ENCODE peak calls at places on chromosomes 2 and 18, in six cellular contexts. O is keratinocyte, P is AG09309, Z is cardiac fibroblast, G is A549, K is BJ. M is an unnamed sample.

GRCh38 chr2:238129166-238130010 is 9.1 kb upstream of the KLHL30 start:
- DNase-seq in O (no peak), P (no peak), Z (no peak), G (no peak), K (no peak), M (peak)

GRCh38 chr2:20543579-20543887 is 96.7 kb downstream of the RHOB start:
- DNase-seq in O (no peak), P (no peak), Z (no peak), G (no peak), K (no peak), M (no peak)

GRCh38 chr2:97546711-97547110 is 43.0 kb downstream of the ANKRD36B start:
- DNase-seq in O (no peak), P (no peak), Z (peak), G (no peak), K (no peak), M (no peak)

GRCh38 chr2:196966078-196966477 is 39.6 kb upstream of the PGAP1 start:
- DNase-seq in O (no peak), P (no peak), Z (no peak), G (no peak), K (no peak), M (no peak)

GRCh38 chr2:66578067-66578852 is 143.3 kb downstream of the MEIS1 start:
- DNase-seq in O (no peak), P (no peak), Z (no peak), G (no peak), K (no peak), M (no peak)

GRCh38 chr2:211103989-211104388 is 547.6 kb downstream of the CPS1 start:
- DNase-seq in O (no peak), P (no peak), Z (no peak), G (no peak), K (no peak), M (no peak)

GRCh38 chr2:21372654-21373053 is 248.9 kb downstream of the TDRD15 start:
- DNase-seq in O (no peak), P (no peak), Z (peak), G (peak), K (no peak), M (peak)

GRCh38 chr2:15260196-15260595 is 300.9 kb downstream of the NBAS start:
- DNase-seq in O (no peak), P (no peak), Z (no peak), G (no peak), K (no peak), M (no peak)

GRCh38 chr2:238979636-238980035 is 131.8 kb downstream of the TWIST2 start:
- DNase-seq in O (no peak), P (no peak), Z (no peak), G (no peak), K (no peak), M (no peak)

GRCh38 chr2:235026137-235026536 is 74.3 kb downstream of the SH3BP4 start:
- DNase-seq in O (peak), P (peak), Z (peak), G (peak), K (peak), M (no peak)

GRCh38 chr2:43344911-43345373 is 118.5 kb upstream of the ZFP36L2 start:
- DNase-seq in O (no peak), P (no peak), Z (no peak), G (no peak), K (no peak), M (no peak)

GRCh38 chr2:166179201-166179600 is 51.4 kb upstream of the SCN1A start:
- DNase-seq in O (no peak), P (no peak), Z (peak), G (no peak), K (no peak), M (no peak)

GRCh38 chr2:202376460-202377307 is 557 bp downstream of the BMPR2 start:
- DNase-seq in O (no peak), P (no peak), Z (peak), G (peak), K (no peak), M (peak)

GRCh38 chr18:199214-199613 is 40.9 kb downstream of the USP14 start:
- DNase-seq in O (no peak), P (no peak), Z (no peak), G (no peak), K (no peak), M (no peak)

GRCh38 chr2:237558918-237559645 is 7.3 kb upstream of the PRLH start:
- DNase-seq in O (no peak), P (peak), Z (peak), G (peak), K (peak), M (peak)

GRCh38 chr2:20171445-20171977 is 53.4 kb downstream of the SDC1 start:
- DNase-seq in O (no peak), P (no peak), Z (no peak), G (no peak), K (no peak), M (no peak)

GRCh38 chr2:169225233-169225750 is 137.0 kb downstream of the LRP2 start:
- DNase-seq in O (no peak), P (no peak), Z (no peak), G (no peak), K (no peak), M (no peak)

GRCh38 chr2:207930747-207931146 is 94.6 kb downstream of the PLEKHM3 start:
- DNase-seq in O (no peak), P (no peak), Z (no peak), G (no peak), K (no peak), M (no peak)

GRCh38 chr2:74548919-74549684 is 4.6 kb downstream of the LOXL3 start:
- DNase-seq in O (no peak), P (no peak), Z (peak), G (peak), K (no peak), M (peak)

GRCh38 chr2:165647409-165647808 is 146.6 kb downstream of the GALNT3 start:
- DNase-seq in O (no peak), P (no peak), Z (no peak), G (no peak), K (no peak), M (no peak)

GRCh38 chr18:13680612-13681011 is 45.7 kb downstream of the FAM210A start:
- DNase-seq in O (no peak), P (no peak), Z (no peak), G (peak), K (no peak), M (peak)

GRCh38 chr18:36075862-36076587 is 8.7 kb upstream of the RPRD1A start:
- DNase-seq in O (no peak), P (peak), Z (peak), G (peak), K (peak), M (no peak)

GRCh38 chr18:24463233-24463775 is 2.9 kb downstream of the HRH4 start:
- DNase-seq in O (no peak), P (no peak), Z (no peak), G (no peak), K (no peak), M (no peak)

GRCh38 chr2:16192416-16193216 is 252.3 kb downstream of the MYCN start:
- DNase-seq in O (no peak), P (no peak), Z (no peak), G (no peak), K (no peak), M (no peak)

GRCh38 chr18:48278081-48278480 is 131.1 kb downstream of the ZBTB7C start:
- DNase-seq in O (no peak), P (no peak), Z (no peak), G (no peak), K (no peak), M (no peak)

GRCh38 chr18:50320719-50321118 is 33.2 kb upstream of the CXXC1 start:
- DNase-seq in O (no peak), P (no peak), Z (no peak), G (no peak), K (no peak), M (no peak)

GRCh38 chr2:213545964-213546363 is 261.7 kb downstream of the SPAG16 start:
- DNase-seq in O (no peak), P (no peak), Z (no peak), G (no peak), K (no peak), M (no peak)

GRCh38 chr2:230933521-230934180 is 8.6 kb upstream of the GPR55 start:
- DNase-seq in O (no peak), P (no peak), Z (no peak), G (no peak), K (no peak), M (no peak)

GRCh38 chr2:109724533-109725460 is 69.3 kb upstream of the RGPD5 start:
- DNase-seq in O (no peak), P (no peak), Z (no peak), G (no peak), K (no peak), M (no peak)

GRCh38 chr2:229043681-229044080 is 227.4 kb downstream of the PID1 start:
- DNase-seq in O (no peak), P (no peak), Z (no peak), G (no peak), K (no peak), M (no peak)

GRCh38 chr2:75476778-75477177 is 84.0 kb downstream of the EVA1A start:
- DNase-seq in O (no peak), P (no peak), Z (peak), G (no peak), K (no peak), M (no peak)

GRCh38 chr18:70284976-70285610 is 3.8 kb upstream of the SOCS6 start:
- DNase-seq in O (no peak), P (no peak), Z (no peak), G (no peak), K (no peak), M (no peak)

GRCh38 chr2:196963961-196964360 is 37.5 kb upstream of the PGAP1 start:
- DNase-seq in O (no peak), P (no peak), Z (no peak), G (no peak), K (no peak), M (no peak)

GRCh38 chr2:80073134-80073561 is 231.4 kb downstream of the LRRTM1 start:
- DNase-seq in O (peak), P (peak), Z (peak), G (peak), K (no peak), M (peak)

GRCh38 chr2:152359573-152360363 is 24.8 kb downstream of the FMNL2 start:
- DNase-seq in O (no peak), P (no peak), Z (peak), G (peak), K (no peak), M (no peak)

GRCh38 chr2:134623796-134624195 is 95.0 kb downstream of the TMEM163 start:
- DNase-seq in O (no peak), P (no peak), Z (no peak), G (no peak), K (no peak), M (no peak)

GRCh38 chr2:109345091-109345490 is 216.1 kb downstream of the SH3RF3 start:
- DNase-seq in O (no peak), P (no peak), Z (no peak), G (no peak), K (no peak), M (no peak)

GRCh38 chr18:23237524-23238151 is 102.4 kb downstream of the CABLES1 start:
- DNase-seq in O (no peak), P (no peak), Z (peak), G (no peak), K (no peak), M (no peak)
- TF ChIP-seq CTCF in O (peak), P (peak), Z (peak), G (no peak), K (peak), M (no peak)

GRCh38 chr2:88187927-88188326 is 17.8 kb downstream of the THNSL2 start:
- DNase-seq in O (no peak), P (no peak), Z (no peak), G (peak), K (no peak), M (no peak)
- TF ChIP-seq CTCF in O (peak), P (no peak), Z (no peak), G (no peak), K (peak), M (no peak)

GRCh38 chr2:100292022-100292580 is 30.2 kb downstream of the LONRF2 start:
- DNase-seq in O (peak), P (peak), Z (peak), G (peak), K (no peak), M (no peak)
- TF ChIP-seq CTCF in O (peak), P (no peak), Z (no peak), G (no peak), K (peak), M (no peak)

DNA sequence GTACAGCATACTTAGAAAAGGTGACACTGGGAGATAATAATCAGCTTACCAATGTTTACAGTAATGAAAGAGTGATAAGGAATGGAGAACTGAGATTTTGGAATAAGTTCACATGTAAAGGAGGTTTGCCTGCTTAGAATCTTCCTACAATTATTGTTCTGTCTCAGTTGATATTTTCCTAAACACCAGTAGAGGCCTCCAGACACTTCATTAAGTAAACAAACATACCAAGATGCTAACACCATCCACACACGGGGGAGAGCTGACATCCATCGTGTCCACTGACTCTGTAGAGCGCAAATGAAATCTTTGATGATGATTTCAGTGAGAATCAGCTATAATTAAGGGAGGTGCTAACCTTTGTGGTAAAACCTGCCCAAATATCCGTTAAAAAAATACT is 211.7 kb upstream of the MMADHC start:
- DNase-seq in O (no peak), P (no peak), Z (peak), G (peak), K (no peak), M (no peak)
- TF ChIP-seq CTCF in O (peak), P (peak), Z (peak), G (peak), K (peak), M (no peak)

GRCh38 chr18:31616586-31616985 is 24.9 kb downstream of the TTR start:
- DNase-seq in O (no peak), P (no peak), Z (no peak), G (no peak), K (no peak), M (no peak)
- TF ChIP-seq CTCF in O (no peak), P (no peak), Z (no peak), G (no peak), K (no peak), M (no peak)

DNA sequence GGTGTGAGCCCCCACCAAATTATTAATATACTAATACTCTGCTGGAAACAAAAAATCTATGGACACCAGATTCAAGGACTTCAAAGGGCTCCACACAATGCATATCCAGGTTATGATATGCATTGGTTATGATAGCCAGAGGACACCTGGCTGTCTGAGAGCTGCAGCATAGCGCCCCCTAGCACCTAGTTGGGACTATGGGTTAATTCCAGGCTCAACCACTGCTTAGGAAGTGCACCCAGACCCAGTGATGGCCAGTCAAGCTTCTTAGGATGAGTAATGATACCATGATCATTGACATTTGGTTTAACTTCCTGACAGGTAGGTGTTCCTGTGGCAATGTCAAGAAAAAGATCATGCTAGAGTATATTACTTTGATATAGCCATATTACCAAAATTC is 3.8 kb upstream of the FRZB start:
- DNase-seq in O (no peak), P (no peak), Z (peak), G (peak), K (no peak), M (peak)
- TF ChIP-seq CTCF in O (peak), P (peak), Z (peak), G (no peak), K (no peak), M (peak)

DNA sequence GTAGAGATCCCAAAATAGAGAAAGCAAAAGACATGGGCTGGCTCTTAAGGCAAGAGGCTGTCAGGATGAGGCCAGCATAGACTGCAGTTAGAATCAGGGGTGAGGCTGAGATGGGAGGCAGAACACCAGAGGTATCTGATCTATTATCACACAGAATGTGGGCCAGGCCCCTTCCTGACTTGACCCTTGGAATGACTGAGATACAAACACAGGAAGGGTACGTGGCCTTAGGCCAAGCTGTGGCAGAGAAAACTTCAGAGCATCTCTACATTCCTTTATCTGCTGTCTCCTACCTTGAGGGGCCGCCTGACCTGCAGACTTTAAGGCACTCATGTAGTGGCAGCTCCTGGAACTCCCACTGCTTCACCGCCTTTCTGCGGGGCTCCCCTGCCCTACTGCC is 28.4 kb downstream of the TMEM17 start:
- DNase-seq in O (no peak), P (no peak), Z (no peak), G (no peak), K (no peak), M (no peak)
- TF ChIP-seq CTCF in O (no peak), P (no peak), Z (no peak), G (no peak), K (no peak), M (no peak)

M was measured in glutamatergic neuron.